ENCODE peak calls at places on chromosomes 13 and 19, in nine cellular contexts. I is upper lobe of left lung; Q is left colon; Z is EL; U is Calu3; S is Jurkat, Clone E6-1; D is GM12864; G is esophagus muscularis mucosa; A is stimulated activated CD4-positive, alpha-beta T cell treated with anti-CD3 and anti-CD28 coated beads, Interleukin-1b, Interleukin-23, amount 100 ng/mL, for 1 hour. H is an unnamed sample.

GRCh38 chr13:24328145-24328544 is 18.8 kb downstream of the C1QTNF9 start:
- DNase-seq in S (no peak), I (no peak), Q (peak), A (no peak), G (peak), Z (no peak), U (no peak), D (no peak), H (no peak)

GRCh38 chr13:52162279-52163101 is 3.1 kb upstream of the NEK3 start:
- DNase-seq in A (no peak), U (no peak), I (no peak), D (no peak), Z (peak), G (no peak), Q (no peak), S (no peak), H (no peak)

GRCh38 chr13:111253334-111253872 is 67.0 kb upstream of the TEX29 start:
- DNase-seq in G (no peak), U (no peak), D (no peak), Q (no peak), A (no peak), S (no peak), Z (no peak), I (no peak), H (no peak)

GRCh38 chr19:50932690-50933083 is 20.2 kb downstream of the KLK5 start:
- DNase-seq in U (no peak), D (no peak), G (no peak), Z (no peak), I (no peak), A (no peak), S (no peak), Q (no peak), H (no peak)

GRCh38 chr19:7505682-7506384 is 10.1 kb upstream of the ZNF358 start:
- DNase-seq in A (no peak), D (no peak), I (no peak), G (no peak), S (no peak), Z (no peak), Q (peak), U (peak), H (peak)

GRCh38 chr13:26653310-26653709 is 95.8 kb downstream of the WASF3 start:
- DNase-seq in U (no peak), A (no peak), G (no peak), Z (peak), D (no peak), Q (no peak), S (no peak), I (no peak), H (no peak)

GRCh38 chr19:36771275-36772231 is 1.1 kb downstream of the ZNF850 start:
- DNase-seq in A (no peak), G (peak), I (peak), U (peak), Z (peak), D (peak), Q (peak), S (no peak), H (peak)

GRCh38 chr19:54388001-54388802 is 23.5 kb upstream of the LAIR1 start:
- DNase-seq in Z (peak), S (peak), I (peak), U (peak), G (no peak), D (no peak), Q (peak), A (no peak), H (peak)

GRCh38 chr13:74067818-74068217 is 66.4 kb downstream of the KLF12 start:
- DNase-seq in G (no peak), D (no peak), A (no peak), Z (peak), I (no peak), S (peak), U (no peak), Q (no peak), H (no peak)

GRCh38 chr19:6225232-6225635 is 54.5 kb downstream of the MLLT1 start:
- DNase-seq in G (no peak), Z (no peak), D (no peak), I (no peak), Q (no peak), U (no peak), A (no peak), S (no peak), H (no peak)

GRCh38 chr19:17490411-17490810 is 20.1 kb downstream of the SLC27A1 start:
- DNase-seq in G (no peak), A (no peak), S (no peak), D (no peak), U (no peak), I (no peak), Q (no peak), Z (no peak), H (no peak)

GRCh38 chr19:50486823-50487515 is 10.3 kb upstream of the GARIN5A start:
- DNase-seq in S (peak), U (peak), G (no peak), A (peak), D (no peak), Q (peak), Z (peak), I (no peak), H (peak)

GRCh38 chr19:19204181-19204580 is 967 bp upstream of the NR2C2AP start:
- DNase-seq in U (no peak), Z (no peak), S (no peak), Q (no peak), I (no peak), G (no peak), A (no peak), D (no peak), H (no peak)

GRCh38 chr13:60583911-60584753 is 187.1 kb downstream of the TDRD3 start:
- DNase-seq in U (no peak), Q (no peak), D (no peak), I (no peak), G (no peak), Z (peak), A (no peak), S (no peak), H (no peak)

GRCh38 chr13:107466326-107466725 is 749.0 kb downstream of the LIG4 start:
- DNase-seq in Q (no peak), I (no peak), A (no peak), D (no peak), Z (no peak), U (peak), S (no peak), G (no peak), H (no peak)

GRCh38 chr13:30829788-30830637 is 76.1 kb upstream of the MEDAG start:
- DNase-seq in G (no peak), Z (peak), I (no peak), S (no peak), A (no peak), Q (no peak), D (no peak), U (no peak), H (no peak)

GRCh38 chr19:41327076-41327475 is 17.1 kb downstream of the CCDC97 start:
- DNase-seq in A (no peak), D (no peak), Q (no peak), G (no peak), S (no peak), U (no peak), I (no peak), Z (no peak), H (no peak)

GRCh38 chr13:57314897-57315520 is 148.0 kb downstream of the PRR20E start:
- DNase-seq in I (no peak), Z (no peak), U (no peak), Q (no peak), D (no peak), S (no peak), A (no peak), G (no peak), H (no peak)

GRCh38 chr19:13001502-13002388 is 6.5 kb downstream of the NFIX start:
- DNase-seq in Q (no peak), Z (no peak), A (no peak), G (no peak), S (no peak), U (no peak), I (no peak), D (no peak), H (no peak)

GRCh38 chr19:11759805-11760204 is 7.0 kb upstream of the ZNF441 start:
- DNase-seq in Q (no peak), U (no peak), S (no peak), I (no peak), G (no peak), A (no peak), Z (no peak), D (no peak), H (no peak)

GRCh38 chr13:82688400-82688999 is 1193.8 kb downstream of the SLITRK1 start:
- DNase-seq in Q (no peak), S (no peak), Z (peak), G (no peak), U (no peak), D (no peak), A (no peak), I (no peak), H (no peak)

GRCh38 chr13:107851670-107852460 is 363.5 kb downstream of the LIG4 start:
- DNase-seq in D (no peak), Q (no peak), G (no peak), A (no peak), S (no peak), I (no peak), Z (no peak), U (no peak), H (no peak)

GRCh38 chr19:9008667-9009066 is 1.5 kb downstream of the MUC16 start:
- DNase-seq in G (no peak), A (no peak), S (no peak), U (no peak), Q (no peak), D (no peak), I (no peak), Z (no peak), H (no peak)

GRCh38 chr13:99922631-99923404 is 48.7 kb downstream of the ZIC5 start:
- DNase-seq in Q (peak), U (peak), Z (no peak), G (no peak), I (no peak), A (no peak), S (no peak), D (no peak), H (no peak)

GRCh38 chr19:36707134-36707533 is 19.7 kb downstream of the ZNF567 start:
- DNase-seq in D (no peak), U (no peak), G (no peak), I (no peak), A (no peak), S (no peak), Z (no peak), Q (no peak), H (no peak)

GRCh38 chr19:29544656-29545360 is 19.0 kb downstream of the VSTM2B start:
- DNase-seq in U (no peak), A (no peak), G (no peak), D (no peak), Q (no peak), Z (no peak), I (peak), S (no peak), H (no peak)

GRCh38 chr19:7504684-7505083 is 11.2 kb upstream of the ZNF358 start:
- DNase-seq in U (no peak), A (no peak), I (no peak), D (no peak), G (no peak), Q (no peak), Z (no peak), S (no peak), H (no peak)

GRCh38 chr13:77860621-77861020 is 58.0 kb downstream of the EDNRB start:
- DNase-seq in G (no peak), Q (no peak), I (no peak), S (peak), Z (peak), D (no peak), U (no peak), A (no peak), H (no peak)

GRCh38 chr13:114319441-114319871 is 5.2 kb downstream of the CHAMP1 start:
- DNase-seq in Z (peak), Q (no peak), S (no peak), D (no peak), A (no peak), I (no peak), G (no peak), U (no peak), H (no peak)

GRCh38 chr13:95235199-95235726 is 66.0 kb downstream of the ABCC4 start:
- DNase-seq in S (no peak), G (no peak), A (no peak), Q (no peak), I (no peak), D (no peak), U (no peak), Z (no peak), H (no peak)

GRCh38 chr19:38134538-38135149 is 89.4 kb downstream of the DPF1 start:
- DNase-seq in A (no peak), S (peak), U (peak), D (peak), I (no peak), G (no peak), Q (peak), Z (peak), H (peak)

GRCh38 chr19:16605552-16605951 is 22.5 kb downstream of the MED26 start:
- DNase-seq in G (no peak), D (no peak), A (no peak), Z (no peak), Q (no peak), I (peak), S (no peak), U (no peak), H (no peak)

GRCh38 chr13:36428083-36428482 is 4.2 kb upstream of the CCNA1 start:
- DNase-seq in S (no peak), A (no peak), U (peak), D (no peak), Z (no peak), I (peak), G (no peak), Q (no peak), H (no peak)

GRCh38 chr19:47680858-47681332 is 32.3 kb upstream of the EHD2 start:
- DNase-seq in Q (no peak), I (no peak), U (no peak), D (no peak), Z (no peak), G (no peak), A (no peak), S (no peak), H (no peak)

GRCh38 chr13:113407531-113408393 is 43.8 kb upstream of the GRTP1 start:
- DNase-seq in I (no peak), A (no peak), Q (no peak), D (no peak), S (no peak), U (no peak), Z (no peak), G (no peak), H (no peak)

GRCh38 chr13:24301434-24301833 is 7.9 kb upstream of the C1QTNF9 start:
- DNase-seq in U (no peak), D (no peak), G (no peak), S (no peak), Z (no peak), A (no peak), I (no peak), Q (no peak), H (no peak)

GRCh38 chr13:73464758-73465628 is 406.2 kb downstream of the KLF5 start:
- DNase-seq in I (no peak), S (no peak), Z (no peak), A (no peak), G (no peak), D (no peak), Q (peak), U (no peak), H (no peak)

GRCh38 chr19:38840583-38840968 is 9.0 kb upstream of the ECH1 start:
- DNase-seq in Q (no peak), S (no peak), A (no peak), I (no peak), G (no peak), Z (no peak), D (no peak), U (no peak), H (no peak)

H was measured in OCI-LY7.